ENCODE peak calls at places on chromosomes 5 and 9, in seven cellular contexts. S is K562, Z is HCT116, A is GM12878, O is SK-N-SH, B is HepG2, T is H1. M is an unnamed sample.

GRCh38 chr9:105416840-105417239 is 31.0 kb upstream of the FSD1L start:
- DNase-seq in B (no peak), S (no peak), Z (no peak), T (no peak), A (no peak), O (no peak), M (no peak)

GRCh38 chr9:116928884-116929283 is 241.8 kb downstream of the TRIM32 start:
- DNase-seq in Z (no peak), S (no peak), A (no peak), B (no peak), O (no peak), T (peak; percentile 71), M (no peak)

GRCh38 chr5:21654-22233 is 70.2 kb upstream of the PLEKHG4B start:
- DNase-seq in A (no peak), S (no peak), Z (peak; percentile 38), T (no peak), O (peak; percentile 59), B (no peak), M (no peak)

GRCh38 chr9:93118863-93119702 is 15.0 kb downstream of the NINJ1 start:
- DNase-seq in O (no peak), Z (no peak), S (no peak), B (no peak), A (no peak), T (no peak), M (no peak)

GRCh38 chr5:176895829-176896228 is 3.3 kb downstream of the HK3 start:
- DNase-seq in B (no peak), T (no peak), O (no peak), A (no peak), Z (no peak), S (no peak), M (no peak)

GRCh38 chr5:10745133-10745532 is 15.9 kb downstream of the DAP start:
- DNase-seq in O (no peak), Z (no peak), A (no peak), B (no peak), S (no peak), T (no peak), M (peak; percentile 26)

GRCh38 chr5:72036951-72037350 is 70.3 kb upstream of the MAP1B start:
- DNase-seq in A (no peak), Z (no peak), O (no peak), B (no peak), T (no peak), S (no peak), M (peak; percentile 35)

GRCh38 chr9:135047521-135047920 is 39.9 kb upstream of the OLFM1 start:
- DNase-seq in T (no peak), A (no peak), S (no peak), Z (no peak), O (no peak), B (no peak), M (no peak)

GRCh38 chr9:20557286-20557685 is 65.0 kb downstream of the MLLT3 start:
- DNase-seq in O (no peak), S (no peak), T (no peak), A (no peak), Z (no peak), B (no peak), M (no peak)

GRCh38 chr9:125963932-125964331 is 216.8 kb downstream of the PBX3 start:
- DNase-seq in T (no peak), A (no peak), B (no peak), O (no peak), S (no peak), Z (no peak), M (no peak)

GRCh38 chr5:104793031-104793430 is 1230.4 kb upstream of the NUDT12 start:
- DNase-seq in T (no peak), Z (no peak), A (no peak), S (no peak), O (no peak), B (no peak), M (no peak)

GRCh38 chr5:169460896-169461295 is 122.7 kb upstream of the SPDL1 start:
- DNase-seq in Z (no peak), S (no peak), A (no peak), O (no peak), T (no peak), B (no peak), M (no peak)

GRCh38 chr5:123549256-123549904 is 37.4 kb downstream of the CSNK1G3 start:
- DNase-seq in T (no peak), A (peak; percentile 85), B (no peak), S (peak; percentile 7), O (no peak), Z (no peak), M (no peak)

GRCh38 chr9:91729558-91729842 is 220.5 kb downstream of the ROR2 start:
- DNase-seq in Z (no peak), S (no peak), B (no peak), T (no peak), O (no peak), A (no peak), M (no peak)

GRCh38 chr9:128072144-128073021 is 4.4 kb downstream of the SLC25A25 start:
- DNase-seq in S (peak; percentile 56), B (no peak), Z (no peak), O (no peak), T (no peak), A (peak; percentile 87), M (peak; percentile 57)

GRCh38 chr5:155530046-155530445 is 516.5 kb downstream of the KIF4B start:
- DNase-seq in O (peak; percentile 21), B (no peak), T (no peak), Z (no peak), A (no peak), S (no peak), M (no peak)

GRCh38 chr9:137384116-137384756 is 38.7 kb downstream of the EXD3 start:
- DNase-seq in B (no peak), Z (no peak), A (no peak), T (no peak), S (peak; percentile 26), O (no peak), M (no peak)

GRCh38 chr5:142017832-142018427 is 5.1 kb upstream of the GNPDA1 start:
- DNase-seq in T (no peak), A (peak; percentile 50), B (no peak), Z (no peak), S (no peak), O (no peak), M (no peak)
- TF ChIP-seq JUND in T (no peak), A (no peak), B (no peak), Z (no peak), S (no peak), O (no peak), M (no peak)

GRCh38 chr5:53091304-53091703 is 18.3 kb downstream of the MOCS2 start:
- DNase-seq in T (no peak), B (no peak), Z (no peak), O (no peak), S (no peak), A (no peak), M (no peak)
- TF ChIP-seq JUND in T (no peak), B (no peak), Z (no peak), O (peak; percentile 56), S (no peak), A (no peak), M (no peak)

DNA sequence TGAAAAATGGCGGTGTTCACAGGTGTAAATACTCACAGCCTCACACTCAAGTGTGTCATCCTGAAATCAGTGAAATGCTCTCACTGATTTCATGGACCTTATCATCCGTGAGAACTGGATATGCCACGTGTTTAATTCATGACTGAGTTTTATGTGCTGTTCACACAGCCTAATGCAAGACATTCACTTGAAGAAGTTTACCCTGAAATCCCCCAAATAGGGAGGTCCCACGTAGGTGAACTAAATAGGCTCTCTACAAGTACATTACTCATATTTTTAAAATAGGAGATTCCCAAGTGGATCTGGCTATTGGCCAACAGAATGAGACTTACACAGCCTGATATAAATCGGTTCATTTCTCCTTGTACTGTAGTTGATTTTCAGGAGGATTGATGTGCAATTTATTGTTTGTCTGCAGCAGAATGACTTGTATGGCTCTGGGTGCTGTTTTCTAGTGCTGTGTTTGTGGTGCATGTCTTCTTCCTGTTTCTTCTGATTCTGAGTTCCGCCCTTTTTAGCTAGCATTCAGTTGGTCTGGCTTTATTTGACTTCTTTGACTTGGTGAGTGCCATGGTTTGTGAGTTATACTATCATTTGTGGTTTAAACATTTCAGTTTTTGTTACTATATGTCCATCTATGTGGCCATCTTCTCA is 25.1 kb downstream of the TRIO start:
- DNase-seq in A (no peak), S (no peak), O (no peak), T (no peak), B (no peak), Z (no peak), M (no peak)
- TF ChIP-seq JUND in A (no peak), S (no peak), O (no peak), T (no peak), B (no peak), Z (no peak), M (no peak)

DNA sequence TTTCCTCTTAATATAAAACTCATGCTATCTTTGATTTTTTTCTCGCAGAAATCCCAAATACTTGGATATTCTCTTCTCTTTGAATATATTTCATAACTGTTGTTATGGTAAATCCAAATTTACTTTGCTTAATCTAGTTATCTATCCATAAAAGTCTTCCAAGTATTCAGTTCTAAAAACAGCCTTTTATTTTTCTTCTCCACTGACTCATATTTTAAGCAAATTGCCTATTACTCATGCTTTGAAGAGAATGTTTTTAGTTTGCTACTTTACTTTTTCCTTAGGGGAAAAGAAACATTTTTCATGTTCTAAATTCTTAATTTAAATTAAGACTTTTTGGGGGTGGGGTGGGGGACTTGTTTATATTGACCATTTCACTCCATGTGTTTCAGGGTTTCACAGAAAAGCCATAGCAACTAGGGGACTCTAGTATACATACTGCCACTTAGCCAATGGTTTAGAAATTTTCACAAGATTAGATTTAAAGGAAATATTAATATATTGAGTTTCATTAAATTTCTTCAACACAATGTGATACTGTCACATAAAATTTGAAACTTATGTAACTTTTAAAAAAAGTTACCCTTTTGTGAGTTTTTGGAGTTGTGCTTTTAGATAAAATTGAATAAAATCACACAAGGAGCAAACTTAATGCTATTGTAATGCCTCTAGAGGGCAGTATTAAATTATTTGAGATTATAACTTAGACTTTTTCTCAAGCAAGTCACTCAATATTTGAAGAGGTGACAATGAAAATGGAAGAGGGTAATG is 545.8 kb upstream of the ARRDC3 start:
- DNase-seq in O (peak; percentile 25), B (no peak), T (no peak), A (no peak), Z (peak; percentile 10), S (no peak), M (peak; percentile 55)
- TF ChIP-seq JUND in O (peak; percentile 57), B (no peak), T (no peak), A (no peak), Z (no peak), S (no peak), M (no peak)

DNA sequence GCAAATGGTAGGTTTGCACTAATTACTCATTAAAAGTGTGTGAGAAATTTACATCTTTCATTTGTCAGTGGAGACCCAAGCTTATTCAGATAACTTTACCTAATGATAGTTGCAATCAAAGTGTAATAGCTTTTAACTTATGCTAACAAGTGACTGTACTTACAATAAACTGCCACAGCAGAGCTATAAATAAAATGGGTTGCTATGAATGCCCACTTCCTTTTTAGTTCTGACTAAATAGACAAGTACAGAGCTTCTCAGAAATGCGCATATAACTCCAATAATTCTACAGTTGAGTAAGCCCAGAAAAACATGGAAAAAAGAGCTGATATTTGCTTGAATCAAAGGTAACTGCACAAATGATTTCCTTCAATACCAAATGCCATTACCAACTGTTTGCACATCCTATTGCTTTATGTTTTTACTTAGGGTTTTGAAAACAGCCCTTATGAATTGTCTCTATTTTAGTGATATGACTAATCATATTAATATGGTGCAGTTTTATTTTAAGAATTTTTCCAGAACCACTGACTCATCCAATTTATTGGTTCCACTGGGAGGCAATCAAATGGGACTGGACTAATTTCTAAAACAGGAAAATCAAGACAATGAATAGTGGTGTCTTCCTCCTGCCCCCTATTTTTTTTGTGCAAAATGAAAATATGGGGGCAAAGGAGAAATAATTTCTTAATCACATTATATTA is 84.1 kb downstream of the PPP2R2B start:
- DNase-seq in Z (no peak), O (no peak), A (no peak), B (no peak), S (no peak), T (no peak), M (no peak)
- TF ChIP-seq JUND in Z (no peak), O (peak; percentile 76), A (no peak), B (no peak), S (no peak), T (no peak), M (no peak)

M was measured in T47D.